ENCODE peak calls at places on chromosomes 11 and 22, in eight cellular contexts. N is vagina, Y is endothelial cell of umbilical vein, R is HL-60, W is transverse colon, H is suprapubic skin, P is HCT116, S is sigmoid colon. D is an unnamed sample.
A peak's percentile ranks its signal among the peaks of the same experiment; 100 is the strongest.

GRCh38 chr11:17781221-17781620 is 46.6 kb downstream of the KCNC1 start:
- DNase-seq in H (no peak), Y (no peak), W (no peak), S (peak; percentile 37), N (no peak), P (no peak), R (no peak), D (no peak)

GRCh38 chr11:10693509-10694071 is at the start of gene IRAG1:
- DNase-seq in S (peak; percentile 92), H (peak; percentile 70), R (no peak), W (peak; percentile 37), P (no peak), N (no peak), Y (no peak), D (no peak)

GRCh38 chr11:6326303-6326702 is 6.0 kb upstream of the CAVIN3 start:
- DNase-seq in W (no peak), S (no peak), R (no peak), H (no peak), Y (peak; percentile 7), P (no peak), N (no peak), D (no peak)

GRCh38 chr11:106986261-106986660 is 32.0 kb downstream of the GUCY1A2 start:
- DNase-seq in P (no peak), S (no peak), H (no peak), Y (no peak), R (no peak), W (no peak), N (no peak), D (no peak)

GRCh38 chr11:57504511-57504910 is 11.0 kb downstream of the SLC43A1 start:
- DNase-seq in Y (no peak), W (no peak), P (no peak), S (no peak), R (no peak), H (no peak), N (no peak), D (no peak)

GRCh38 chr11:31817054-31817620 is 6.0 kb upstream of the PAX6 start:
- DNase-seq in S (peak; percentile 52), Y (no peak), P (no peak), N (no peak), W (no peak), R (peak; percentile 20), H (no peak), D (no peak)

GRCh38 chr11:115652094-115652493 is 147.9 kb upstream of the CADM1 start:
- DNase-seq in P (no peak), R (no peak), W (no peak), S (no peak), H (no peak), N (no peak), Y (no peak), D (no peak)

GRCh38 chr22:33717694-33718396 is 202.4 kb downstream of the LARGE1 start:
- DNase-seq in S (no peak), Y (no peak), W (no peak), P (no peak), N (no peak), R (no peak), H (no peak), D (no peak)

GRCh38 chr11:15737326-15737725 is 619.0 kb downstream of the SOX6 start:
- DNase-seq in R (no peak), H (no peak), S (no peak), W (no peak), N (no peak), Y (no peak), P (no peak), D (no peak)

GRCh38 chr22:19959043-19959586 is 17.5 kb upstream of the TXNRD2 start:
- DNase-seq in R (no peak), H (peak; percentile 87), N (no peak), W (peak; percentile 78), P (peak; percentile 65), S (peak; percentile 88), Y (peak; percentile 79), D (peak; percentile 73)

GRCh38 chr22:19959587-19960490 is 18.2 kb upstream of the TXNRD2 start:
- DNase-seq in P (no peak), R (no peak), N (no peak), S (peak; percentile 65), W (no peak), H (no peak), Y (no peak), D (no peak)

GRCh38 chr22:19955241-19956128 is 13.9 kb upstream of the TXNRD2 start:
- DNase-seq in R (no peak), N (no peak), P (no peak), Y (no peak), S (peak; percentile 61), W (no peak), H (peak; percentile 57), D (peak; percentile 58)

GRCh38 chr22:19958083-19959042 is 16.7 kb upstream of the TXNRD2 start:
- DNase-seq in S (peak; percentile 75), H (peak; percentile 58), W (no peak), Y (no peak), N (no peak), R (no peak), P (no peak), D (no peak)

DNA sequence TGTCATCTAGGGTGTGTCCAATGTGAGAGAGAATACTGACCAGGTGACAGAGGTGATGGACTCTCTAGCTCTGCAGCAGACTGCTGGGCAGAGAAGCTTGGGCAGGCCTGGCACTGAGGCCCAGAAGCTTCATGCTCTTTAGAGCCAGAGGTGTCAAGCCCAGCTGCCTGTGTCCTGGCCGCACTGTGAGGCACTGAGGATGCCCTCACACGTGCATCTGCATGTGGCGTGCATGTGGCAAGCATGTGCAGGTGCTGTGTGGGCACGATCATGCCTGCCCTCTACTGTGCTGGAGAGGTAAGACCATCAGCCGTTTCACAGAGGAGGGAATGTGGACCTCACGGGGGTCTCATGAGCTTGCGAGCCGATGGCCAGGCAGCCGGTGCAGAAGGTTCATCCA is 15.8 kb upstream of the TXNRD2 start:
- DNase-seq in H (peak; percentile 65), Y (no peak), W (no peak), S (peak; percentile 66), N (no peak), R (no peak), P (no peak), D (no peak)
- TF ChIP-seq CTCF in H (no peak), Y (no peak), W (no peak), S (no peak), N (no peak), R (no peak), P (no peak), D (no peak)

GRCh38 chr22:38192475-38192863 is 9.3 kb upstream of the MAFF start:
- DNase-seq in N (no peak), P (no peak), H (no peak), Y (no peak), W (no peak), S (no peak), R (no peak), D (no peak)

GRCh38 chr22:38190581-38190980 is 9.0 kb upstream of the PLA2G6 start:
- DNase-seq in P (no peak), S (no peak), N (no peak), W (no peak), Y (no peak), H (no peak), R (no peak), D (no peak)

GRCh38 chr22:38191746-38192474 is 9.9 kb upstream of the MAFF start:
- DNase-seq in S (no peak), H (no peak), R (no peak), P (no peak), Y (no peak), W (no peak), N (no peak), D (no peak)

GRCh38 chr22:38191115-38191514 is 9.5 kb upstream of the PLA2G6 start:
- DNase-seq in N (no peak), Y (no peak), S (no peak), W (no peak), R (no peak), H (no peak), P (no peak), D (no peak)

GRCh38 chr22:38193580-38193979 is 8.2 kb upstream of the MAFF start:
- DNase-seq in R (peak; percentile 53), N (no peak), W (no peak), P (no peak), Y (no peak), S (no peak), H (no peak), D (no peak)
- TF ChIP-seq POLR2AphosphoS5 in R (no peak), N (peak; percentile 13), W (no peak), P (no peak), Y (no peak), S (no peak), H (no peak), D (no peak)

GRCh38 chr11:2526808-2527381 is 82.1 kb downstream of the KCNQ1 start:
- DNase-seq in Y (no peak), N (no peak), H (peak; percentile 65), S (peak; percentile 78), W (peak; percentile 87), R (peak; percentile 66), P (no peak), D (no peak)
- H3K27ac ChIP-seq in Y (no peak overlapping the region), N (no peak overlapping the region), H (no peak overlapping the region), S (no peak overlapping the region), W (peak overlapping the region; percentile 76), R (no peak overlapping the region), P (no peak overlapping the region), D (no peak overlapping the region)

GRCh38 chr11:75352417-75353206 is 1.2 kb upstream of the ARRB1 start:
- DNase-seq in W (peak; percentile 72), H (no peak), Y (no peak), S (peak; percentile 82), R (no peak), N (no peak), P (no peak), D (no peak)

GRCh38 chr11:75349540-75350116 is 1.8 kb downstream of the ARRB1 start:
- DNase-seq in P (no peak), W (no peak), Y (peak; percentile 59), S (peak; percentile 72), N (no peak), H (no peak), R (peak; percentile 39), D (no peak)

GRCh38 chr11:75350122-75350742 is 1.2 kb downstream of the ARRB1 start:
- DNase-seq in R (no peak), N (no peak), P (no peak), Y (no peak), W (no peak), H (no peak), S (no peak), D (no peak)

GRCh38 chr11:75350743-75351540 is 519 bp downstream of the ARRB1 start:
- DNase-seq in W (peak; percentile 61), H (peak; percentile 87), N (no peak), P (no peak), Y (peak; percentile 60), S (peak; percentile 91), R (peak; percentile 66), D (peak; percentile 44)

DNA sequence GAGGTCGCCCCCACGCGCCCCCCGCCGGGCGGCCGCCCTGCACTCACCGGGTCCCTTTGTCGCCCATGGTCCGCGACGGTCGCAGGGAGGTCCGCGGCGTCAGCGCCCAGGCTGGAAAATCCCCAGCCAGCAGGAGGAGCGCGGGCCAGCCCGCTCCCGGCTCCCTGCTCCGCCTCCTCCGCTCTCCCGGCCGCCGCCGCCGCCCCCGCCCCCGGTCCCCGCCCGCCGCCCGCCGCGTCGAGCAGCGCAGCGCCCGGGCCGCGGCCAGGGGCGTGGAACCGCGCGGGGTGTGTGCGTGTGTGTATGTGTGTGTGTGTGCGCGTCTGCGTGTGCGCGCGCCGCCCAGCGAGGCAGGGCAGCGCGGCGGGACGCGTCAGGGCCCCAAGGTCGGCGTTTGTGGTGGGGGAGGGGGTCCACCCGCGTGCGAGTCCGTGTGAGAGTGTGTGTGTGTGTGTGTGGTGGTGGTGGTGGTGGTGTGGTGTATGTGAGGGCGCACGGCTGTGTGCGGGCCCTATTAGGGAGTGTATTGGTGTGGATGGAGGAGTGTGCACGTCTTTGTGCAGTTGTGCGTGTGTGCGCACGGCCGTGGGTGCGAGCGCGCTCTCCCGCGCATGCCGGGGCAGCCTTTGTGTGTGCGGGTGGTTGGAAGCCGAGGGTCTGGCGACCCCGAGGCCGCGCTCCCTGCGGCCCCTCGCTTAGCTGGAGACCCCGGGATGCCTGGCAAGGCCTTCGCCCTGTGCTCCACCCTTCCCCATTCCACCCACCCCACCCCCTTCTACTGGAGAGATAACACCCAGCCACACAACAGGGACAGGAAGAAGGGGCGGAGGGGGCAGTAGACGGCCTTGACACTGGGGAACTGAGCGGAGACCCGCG is at the start of gene ARRB1:
- DNase-seq in S (peak; percentile 82), R (peak; percentile 85), H (peak; percentile 81), P (no peak), W (peak; percentile 81), Y (no peak), N (no peak), D (no peak)
- TF ChIP-seq CTCF in S (no peak), R (no peak), H (no peak), P (no peak), W (peak; percentile 12), Y (no peak), N (no peak), D (no peak)